ENCODE peak calls at places on chromosomes 2 and 18, in eight cellular contexts. N is HCT116; J is prostate gland; P is colonic mucosa; E is GM23338; X is DND-41; F is cardiac muscle cell; V is CD8-positive, alpha-beta memory T cell. I is an unnamed sample. For H3K4me1, the result is how much of the 10 kb centered on the place peaks cover.

GRCh38 chr2:54724560-54725342 is 1.3 kb downstream of the EML6 start:
- DNase-seq in N (no peak), J (no peak), P (peak), E (peak), X (peak), F (no peak), V (peak), I (peak)

GRCh38 chr2:80258793-80259192 is 45.8 kb downstream of the LRRTM1 start:
- DNase-seq in N (no peak), J (no peak), P (no peak), E (no peak), X (no peak), F (no peak), V (no peak), I (no peak)

GRCh38 chr18:24321071-24321470 is 76.6 kb downstream of the OSBPL1A start:
- DNase-seq in N (no peak), J (no peak), P (no peak), E (no peak), X (no peak), F (no peak), V (no peak), I (no peak)

GRCh38 chr2:239227111-239227581 is 173.7 kb downstream of the HDAC4 start:
- DNase-seq in N (no peak), J (no peak), P (no peak), E (no peak), X (no peak), F (no peak), V (no peak), I (no peak)

GRCh38 chr18:79577451-79578395 is 101.9 kb upstream of the CTDP1 start:
- DNase-seq in N (no peak), J (no peak), P (no peak), E (no peak), X (no peak), F (peak), V (no peak), I (no peak)

GRCh38 chr2:128746356-128746755 is 427.7 kb upstream of the HS6ST1 start:
- DNase-seq in N (no peak), J (no peak), P (no peak), E (no peak), X (no peak), F (peak), V (no peak), I (no peak)

GRCh38 chr2:187644991-187645390 is 90.8 kb upstream of the TFPI start:
- DNase-seq in N (no peak), J (no peak), P (no peak), E (no peak), X (no peak), F (no peak), V (no peak), I (no peak)

GRCh38 chr2:167134381-167135072 is 246.2 kb downstream of the XIRP2 start:
- DNase-seq in N (no peak), J (no peak), P (no peak), E (no peak), X (no peak), F (peak), V (no peak), I (no peak)

GRCh38 chr2:231182500-231182899 is 15.9 kb upstream of the ARMC9 start:
- DNase-seq in N (no peak), J (no peak), P (no peak), E (no peak), X (no peak), F (no peak), V (no peak), I (no peak)

GRCh38 chr2:70978388-70979357 is at the start of gene ANKRD53:
- DNase-seq in N (no peak), J (peak), P (peak), E (peak), X (no peak), F (peak), V (no peak), I (no peak)

GRCh38 chr18:37494406-37494805 is 71.2 kb downstream of the CELF4 start:
- DNase-seq in N (no peak), J (no peak), P (no peak), E (no peak), X (no peak), F (no peak), V (no peak), I (no peak)

GRCh38 chr2:50769416-50769815 is 262.5 kb downstream of the NRXN1 start:
- DNase-seq in N (no peak), J (no peak), P (no peak), E (peak), X (no peak), F (no peak), V (no peak), I (no peak)

GRCh38 chr2:152098033-152098797 is 629 bp downstream of the CACNB4 start:
- DNase-seq in N (no peak), J (peak), P (peak), E (peak), X (no peak), F (peak), V (no peak), I (no peak)

GRCh38 chr2:152097291-152098032 is 1.4 kb downstream of the CACNB4 start:
- DNase-seq in N (peak), J (peak), P (no peak), E (peak), X (no peak), F (peak), V (no peak), I (no peak)

GRCh38 chr2:152093464-152093863 is 5.4 kb downstream of the CACNB4 start:
- DNase-seq in N (no peak), J (peak), P (no peak), E (no peak), X (no peak), F (peak), V (no peak), I (no peak)

GRCh38 chr2:152089238-152089637 is 9.6 kb downstream of the CACNB4 start:
- DNase-seq in N (no peak), J (no peak), P (no peak), E (no peak), X (no peak), F (peak), V (no peak), I (no peak)

DNA sequence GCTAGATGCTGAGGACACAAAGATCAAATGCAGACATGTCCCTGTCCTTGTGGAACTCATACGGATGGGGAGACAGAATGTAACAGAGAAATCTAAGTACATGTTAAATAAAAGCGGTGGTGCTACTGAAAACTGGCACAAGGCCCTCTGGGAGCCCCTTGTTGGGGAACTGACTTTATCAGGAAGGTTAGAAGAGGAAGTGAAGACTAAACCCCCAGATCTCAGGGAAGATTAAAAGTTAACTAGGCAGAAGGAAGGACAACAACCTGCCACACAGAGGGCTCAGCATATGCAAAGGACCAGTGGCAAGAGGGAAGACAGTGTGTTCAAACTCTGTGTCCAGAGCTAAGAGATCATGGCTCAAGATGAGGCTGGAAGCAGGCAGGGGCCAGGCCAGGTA is 4.8 kb downstream of the CACNB4 start:
- DNase-seq in N (no peak), J (no peak), P (no peak), E (no peak), X (no peak), F (no peak), V (no peak), I (no peak)
- H3K4me1 ChIP-seq in N (under half), J (under half), P (under half), E (under half), X (under half), F (under half), V (under half), I (under half)

GRCh38 chr2:234981197-234982095 is 29.6 kb downstream of the SH3BP4 start:
- DNase-seq in N (peak), J (no peak), P (peak), E (peak), X (no peak), F (peak), V (no peak), I (no peak)

GRCh38 chr2:234985608-234986115 is 33.8 kb downstream of the SH3BP4 start:
- DNase-seq in N (no peak), J (no peak), P (no peak), E (no peak), X (no peak), F (no peak), V (no peak), I (no peak)

GRCh38 chr2:234982096-234982834 is 30.4 kb downstream of the SH3BP4 start:
- DNase-seq in N (no peak), J (no peak), P (no peak), E (no peak), X (no peak), F (no peak), V (no peak), I (no peak)

GRCh38 chr2:234980476-234981187 is 28.8 kb downstream of the SH3BP4 start:
- DNase-seq in N (no peak), J (peak), P (peak), E (no peak), X (no peak), F (peak), V (no peak), I (no peak)

DNA sequence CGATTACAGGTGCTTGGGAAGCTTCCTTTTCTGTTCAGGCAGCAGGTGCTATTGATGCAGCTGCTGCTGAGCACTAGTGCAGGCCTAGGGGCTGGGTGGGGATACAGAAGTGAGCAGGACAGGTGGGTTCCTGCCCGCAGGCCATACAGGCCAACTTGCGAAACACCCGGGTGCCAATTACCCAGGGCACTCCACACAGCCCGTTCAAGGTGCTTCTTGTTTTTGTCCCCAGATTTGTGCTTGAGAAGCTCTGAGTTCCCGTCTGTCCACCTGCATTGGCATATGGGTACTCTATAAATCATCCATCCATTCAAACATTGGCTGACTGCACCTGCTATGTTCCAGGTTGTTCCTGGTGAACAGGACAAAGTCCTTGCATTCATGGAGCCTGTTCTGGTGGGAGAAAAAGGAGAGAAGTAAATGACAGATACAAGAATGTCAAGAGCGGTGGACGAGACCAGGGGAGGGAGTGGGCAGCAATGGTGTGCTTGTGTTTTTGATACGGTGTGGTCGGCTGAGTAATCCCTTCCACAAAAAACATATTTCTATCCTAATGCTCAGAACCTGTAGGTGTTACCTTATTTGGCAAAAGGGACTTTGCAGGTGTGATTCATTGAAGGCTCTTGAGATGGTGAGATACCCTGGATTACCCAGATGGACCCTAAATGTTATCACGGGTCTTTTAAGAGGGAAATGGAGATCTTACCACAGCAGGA is 31.4 kb downstream of the SH3BP4 start:
- DNase-seq in N (no peak), J (no peak), P (peak), E (no peak), X (no peak), F (no peak), V (no peak), I (no peak)
- H3K4me1 ChIP-seq in N (half or more), J (under half), P (under half), E (under half), X (under half), F (under half), V (under half), I (under half)

GRCh38 chr2:85551698-85552678 is 9.3 kb downstream of the GGCX start:
- DNase-seq in N (peak), J (peak), P (peak), E (peak), X (peak), F (peak), V (peak), I (peak)
- H3K4me1 ChIP-seq in N (under half), J (under half), P (under half), E (under half), X (under half), F (under half), V (under half), I (under half)

DNA sequence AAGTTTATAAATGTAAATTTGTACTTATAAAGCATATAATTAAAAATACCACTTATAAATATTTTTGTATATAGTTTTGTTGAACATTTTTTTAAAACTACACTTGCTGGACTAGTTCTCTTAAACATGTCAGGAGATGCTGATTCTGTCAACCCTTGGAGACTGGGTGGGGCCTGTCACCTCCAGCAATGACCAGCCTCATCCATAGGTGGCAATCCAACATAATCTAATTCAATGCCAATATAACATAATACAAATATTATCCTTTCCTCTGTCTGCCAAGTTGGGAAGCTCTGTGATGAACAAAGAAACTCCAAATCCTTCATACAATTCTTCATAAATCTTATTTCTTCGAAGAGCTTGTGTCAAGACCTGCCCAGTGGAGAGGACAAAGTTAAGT is 140.4 kb downstream of the RBMS1 start:
- DNase-seq in N (no peak), J (no peak), P (no peak), E (no peak), X (peak), F (no peak), V (peak), I (no peak)
- H3K4me1 ChIP-seq in N (under half), J (under half), P (under half), E (under half), X (under half), F (under half), V (under half), I (under half)

DNA sequence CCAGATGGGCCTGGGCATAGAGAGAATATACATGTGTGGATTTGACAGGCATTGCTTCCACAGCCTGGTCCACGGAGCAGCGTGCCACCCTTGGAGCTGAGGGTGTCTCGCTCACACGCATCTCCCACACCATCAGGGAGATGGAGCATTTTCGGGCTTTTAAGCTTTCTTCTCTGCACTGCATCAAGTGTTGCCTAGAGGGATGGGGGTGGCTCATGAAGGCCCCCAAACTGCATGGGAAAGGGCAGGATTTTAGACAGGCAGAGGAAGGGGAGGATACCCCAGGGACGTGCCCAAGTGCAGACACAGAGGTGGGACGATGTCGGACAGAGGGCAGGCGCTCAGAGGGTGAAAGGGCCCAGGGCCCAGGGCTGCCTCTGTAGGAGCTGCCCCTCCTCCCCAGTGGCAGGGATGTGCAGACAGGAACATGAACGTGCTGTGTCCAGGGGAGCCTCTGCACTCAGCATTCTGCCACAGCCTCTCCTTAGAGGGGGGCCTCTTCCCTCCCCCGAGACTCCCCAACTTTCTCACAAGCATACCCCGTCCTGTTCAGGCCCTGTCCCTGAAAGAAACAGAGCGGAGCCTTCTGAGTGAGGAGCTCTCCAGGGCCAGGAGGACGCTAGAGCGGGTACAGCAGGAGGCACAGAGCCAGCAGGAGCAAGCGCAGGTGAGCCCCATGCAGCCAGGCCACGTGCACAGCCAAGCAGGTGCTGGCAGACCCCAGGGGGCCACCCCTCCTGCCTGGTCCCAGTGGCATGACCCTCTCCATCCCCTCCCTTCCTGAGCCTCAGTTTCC is 42.9 kb upstream of the SNED1 start:
- DNase-seq in N (no peak), J (no peak), P (peak), E (no peak), X (peak), F (no peak), V (no peak), I (no peak)
- H3K4me1 ChIP-seq in N (under half), J (under half), P (under half), E (under half), X (under half), F (under half), V (under half), I (under half)

GRCh38 chr2:233400341-233400740 is 46.0 kb downstream of the DGKD start:
- DNase-seq in N (no peak), J (no peak), P (no peak), E (no peak), X (peak), F (no peak), V (no peak), I (no peak)
- H3K4me1 ChIP-seq in N (under half), J (under half), P (under half), E (under half), X (under half), F (under half), V (under half), I (under half)

GRCh38 chr2:217830807-217831206 is 172.0 kb downstream of the TNS1 start:
- DNase-seq in N (no peak), J (no peak), P (no peak), E (no peak), X (no peak), F (no peak), V (no peak), I (no peak)
- H3K4me1 ChIP-seq in N (under half), J (under half), P (under half), E (under half), X (under half), F (under half), V (under half), I (under half)